ENCODE peak calls at places on chromosomes 11 and 22, in seven cellular contexts. One of them, this sample, is unnamed.

GRCh38 chr22:44550666-44551491 is 52.8 kb upstream of the RTL6 start:
- DNase-seq in HepG2: no peak
- DNase-seq in H1: no peak
- DNase-seq in HCT116: no peak
- DNase-seq in SK-N-SH: no peak
- DNase-seq in GM12878: peak; percentile 9
- DNase-seq in K562: no peak
- DNase-seq in this sample: no peak

GRCh38 chr11:64959498-64959897 is 12.4 kb downstream of the MAJIN start:
- DNase-seq in HepG2: no peak
- DNase-seq in H1: no peak
- DNase-seq in HCT116: no peak
- DNase-seq in SK-N-SH: no peak
- DNase-seq in GM12878: no peak
- DNase-seq in K562: no peak
- DNase-seq in this sample: no peak

GRCh38 chr11:125069008-125069407 is 5.9 kb downstream of the SLC37A2 start:
- DNase-seq in HepG2: no peak
- DNase-seq in H1: no peak
- DNase-seq in HCT116: no peak
- DNase-seq in SK-N-SH: no peak
- DNase-seq in GM12878: no peak
- DNase-seq in K562: peak; percentile 71
- DNase-seq in this sample: no peak

GRCh38 chr11:417652-418342 is 3.0 kb upstream of the SIGIRR start:
- DNase-seq in HepG2: no peak
- DNase-seq in H1: no peak
- DNase-seq in HCT116: no peak
- DNase-seq in SK-N-SH: no peak
- DNase-seq in GM12878: no peak
- DNase-seq in K562: no peak
- DNase-seq in this sample: peak; percentile 42

GRCh38 chr11:66970808-66971442 is 4.2 kb upstream of the C11orf86 start:
- DNase-seq in HepG2: peak; percentile 95
- DNase-seq in H1: no peak
- DNase-seq in HCT116: peak; percentile 89
- DNase-seq in SK-N-SH: peak; percentile 8
- DNase-seq in GM12878: no peak
- DNase-seq in K562: peak; percentile 47
- DNase-seq in this sample: no peak

GRCh38 chr22:31347251-31348008 is 1.3 kb upstream of the PATZ1 start:
- DNase-seq in HepG2: peak; percentile 64
- DNase-seq in H1: peak; percentile 81
- DNase-seq in HCT116: peak; percentile 50
- DNase-seq in SK-N-SH: peak; percentile 73
- DNase-seq in GM12878: no peak
- DNase-seq in K562: no peak
- DNase-seq in this sample: peak; percentile 33

GRCh38 chr11:15288801-15289342 is 174.1 kb downstream of the INSC start:
- DNase-seq in HepG2: no peak
- DNase-seq in H1: no peak
- DNase-seq in HCT116: no peak
- DNase-seq in SK-N-SH: peak; percentile 22
- DNase-seq in GM12878: no peak
- DNase-seq in K562: no peak
- DNase-seq in this sample: peak; percentile 61

GRCh38 chr11:6505577-6506240 is 8.6 kb downstream of the DNHD1 start:
- DNase-seq in HepG2: peak; percentile 25
- DNase-seq in H1: no peak
- DNase-seq in HCT116: peak; percentile 40
- DNase-seq in SK-N-SH: peak; percentile 62
- DNase-seq in GM12878: no peak
- DNase-seq in K562: peak; percentile 53
- DNase-seq in this sample: peak; percentile 57

GRCh38 chr11:122882189-122882808 is at the start of gene JHY:
- DNase-seq in HepG2: no peak
- DNase-seq in H1: no peak
- DNase-seq in HCT116: no peak
- DNase-seq in SK-N-SH: no peak
- DNase-seq in GM12878: no peak
- DNase-seq in K562: no peak
- DNase-seq in this sample: no peak

GRCh38 chr22:27019827-27020226 is 362.4 kb downstream of the MIAT start:
- DNase-seq in HepG2: no peak
- DNase-seq in H1: no peak
- DNase-seq in HCT116: no peak
- DNase-seq in SK-N-SH: no peak
- DNase-seq in GM12878: no peak
- DNase-seq in K562: no peak
- DNase-seq in this sample: no peak

GRCh38 chr11:76762867-76763572 is 20.1 kb upstream of the TSKU start:
- DNase-seq in HepG2: no peak
- DNase-seq in H1: no peak
- DNase-seq in HCT116: no peak
- DNase-seq in SK-N-SH: no peak
- DNase-seq in GM12878: no peak
- DNase-seq in K562: no peak
- DNase-seq in this sample: no peak

GRCh38 chr22:38959574-38959973 is 2.2 kb downstream of the APOBEC3A start:
- DNase-seq in HepG2: no peak
- DNase-seq in H1: no peak
- DNase-seq in HCT116: no peak
- DNase-seq in SK-N-SH: no peak
- DNase-seq in GM12878: no peak
- DNase-seq in K562: no peak
- DNase-seq in this sample: no peak

GRCh38 chr22:45756558-45756957 is 84.9 kb downstream of the ATXN10 start:
- DNase-seq in HepG2: no peak
- DNase-seq in H1: no peak
- DNase-seq in HCT116: no peak
- DNase-seq in SK-N-SH: no peak
- DNase-seq in GM12878: no peak
- DNase-seq in K562: no peak
- DNase-seq in this sample: no peak

GRCh38 chr11:12003815-12004214 is 4.6 kb downstream of the DKK3 start:
- DNase-seq in HepG2: no peak
- DNase-seq in H1: no peak
- DNase-seq in HCT116: no peak
- DNase-seq in SK-N-SH: no peak
- DNase-seq in GM12878: no peak
- DNase-seq in K562: no peak
- DNase-seq in this sample: no peak

GRCh38 chr22:19291580-19292261 is at the start of gene CLTCL1:
- DNase-seq in HepG2: peak; percentile 46
- DNase-seq in H1: peak; percentile 92
- DNase-seq in HCT116: peak; percentile 38
- DNase-seq in SK-N-SH: peak; percentile 100
- DNase-seq in GM12878: peak; percentile 21
- DNase-seq in K562: peak; percentile 94
- DNase-seq in this sample: peak; percentile 66

GRCh38 chr11:17532814-17533213 is 11.4 kb downstream of the USH1C start:
- DNase-seq in HepG2: peak; percentile 12
- DNase-seq in H1: no peak
- DNase-seq in HCT116: no peak
- DNase-seq in SK-N-SH: no peak
- DNase-seq in GM12878: no peak
- DNase-seq in K562: no peak
- DNase-seq in this sample: no peak

GRCh38 chr11:35173011-35173511 is 34.1 kb downstream of the CD44 start:
- DNase-seq in HepG2: peak; percentile 38
- DNase-seq in H1: no peak
- DNase-seq in HCT116: no peak
- DNase-seq in SK-N-SH: no peak
- DNase-seq in GM12878: peak; percentile 35
- DNase-seq in K562: no peak
- DNase-seq in this sample: no peak

GRCh38 chr22:47169801-47170140 is 407.3 kb downstream of the TBC1D22A start:
- DNase-seq in HepG2: no peak
- DNase-seq in H1: no peak
- DNase-seq in HCT116: no peak
- DNase-seq in SK-N-SH: no peak
- DNase-seq in GM12878: no peak
- DNase-seq in K562: no peak
- DNase-seq in this sample: no peak

GRCh38 chr11:65764434-65764833 is 16.3 kb downstream of the AP5B1 start:
- DNase-seq in HepG2: peak; percentile 48
- DNase-seq in H1: no peak
- DNase-seq in HCT116: no peak
- DNase-seq in SK-N-SH: no peak
- DNase-seq in GM12878: no peak
- DNase-seq in K562: no peak
- DNase-seq in this sample: no peak

GRCh38 chr11:26490546-26490945 is 81.5 kb downstream of the MUC15 start:
- DNase-seq in HepG2: no peak
- DNase-seq in H1: no peak
- DNase-seq in HCT116: no peak
- DNase-seq in SK-N-SH: no peak
- DNase-seq in GM12878: no peak
- DNase-seq in K562: no peak
- DNase-seq in this sample: no peak
- TF ChIP-seq JUND in HepG2: no peak
- TF ChIP-seq JUND in H1: no peak
- TF ChIP-seq JUND in HCT116: no peak
- TF ChIP-seq JUND in SK-N-SH: no peak
- TF ChIP-seq JUND in GM12878: no peak
- TF ChIP-seq JUND in K562: no peak
- TF ChIP-seq JUND in this sample: no peak

GRCh38 chr11:119047205-119047604 is 9.8 kb downstream of the HYOU1 start:
- DNase-seq in HepG2: no peak
- DNase-seq in H1: no peak
- DNase-seq in HCT116: no peak
- DNase-seq in SK-N-SH: no peak
- DNase-seq in GM12878: no peak
- DNase-seq in K562: no peak
- DNase-seq in this sample: no peak

GRCh38 chr11:119048644-119049043 is 8.4 kb downstream of the HYOU1 start:
- DNase-seq in HepG2: no peak
- DNase-seq in H1: no peak
- DNase-seq in HCT116: no peak
- DNase-seq in SK-N-SH: no peak
- DNase-seq in GM12878: no peak
- DNase-seq in K562: no peak
- DNase-seq in this sample: no peak

GRCh38 chr11:119051440-119052162 is 5.4 kb downstream of the HYOU1 start:
- DNase-seq in HepG2: no peak
- DNase-seq in H1: no peak
- DNase-seq in HCT116: no peak
- DNase-seq in SK-N-SH: no peak
- DNase-seq in GM12878: peak; percentile 51
- DNase-seq in K562: no peak
- DNase-seq in this sample: no peak

GRCh38 chr11:119046489-119046888 is 10.5 kb downstream of the HYOU1 start:
- DNase-seq in HepG2: no peak
- DNase-seq in H1: no peak
- DNase-seq in HCT116: no peak
- DNase-seq in SK-N-SH: no peak
- DNase-seq in GM12878: no peak
- DNase-seq in K562: no peak
- DNase-seq in this sample: no peak

DNA sequence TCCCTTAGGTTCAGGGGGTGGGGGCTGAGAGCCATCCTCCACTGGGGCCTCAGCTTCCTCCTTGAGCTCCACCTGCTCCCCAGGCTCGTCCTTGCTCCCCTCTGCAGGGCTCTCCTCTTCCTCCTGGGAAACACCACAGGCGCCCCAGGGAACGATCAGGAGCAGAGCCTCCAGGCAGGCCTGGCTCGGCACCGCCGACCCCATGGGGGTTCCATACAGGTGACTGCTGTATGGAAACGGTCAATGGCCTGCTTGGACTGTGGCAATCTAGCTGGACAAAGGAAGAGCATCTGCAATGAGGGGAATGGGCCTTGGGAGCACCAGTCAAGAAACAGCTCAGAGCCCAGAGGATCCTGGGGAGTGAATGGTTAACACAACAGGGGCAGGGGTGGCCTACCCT is 7.9 kb downstream of the HYOU1 start:
- DNase-seq in HepG2: no peak
- DNase-seq in H1: no peak
- DNase-seq in HCT116: no peak
- DNase-seq in SK-N-SH: no peak
- DNase-seq in GM12878: no peak
- DNase-seq in K562: no peak
- DNase-seq in this sample: no peak
- TF ChIP-seq JUND in HepG2: no peak
- TF ChIP-seq JUND in H1: no peak
- TF ChIP-seq JUND in HCT116: no peak
- TF ChIP-seq JUND in SK-N-SH: no peak
- TF ChIP-seq JUND in GM12878: no peak
- TF ChIP-seq JUND in K562: no peak
- TF ChIP-seq JUND in this sample: no peak

DNA sequence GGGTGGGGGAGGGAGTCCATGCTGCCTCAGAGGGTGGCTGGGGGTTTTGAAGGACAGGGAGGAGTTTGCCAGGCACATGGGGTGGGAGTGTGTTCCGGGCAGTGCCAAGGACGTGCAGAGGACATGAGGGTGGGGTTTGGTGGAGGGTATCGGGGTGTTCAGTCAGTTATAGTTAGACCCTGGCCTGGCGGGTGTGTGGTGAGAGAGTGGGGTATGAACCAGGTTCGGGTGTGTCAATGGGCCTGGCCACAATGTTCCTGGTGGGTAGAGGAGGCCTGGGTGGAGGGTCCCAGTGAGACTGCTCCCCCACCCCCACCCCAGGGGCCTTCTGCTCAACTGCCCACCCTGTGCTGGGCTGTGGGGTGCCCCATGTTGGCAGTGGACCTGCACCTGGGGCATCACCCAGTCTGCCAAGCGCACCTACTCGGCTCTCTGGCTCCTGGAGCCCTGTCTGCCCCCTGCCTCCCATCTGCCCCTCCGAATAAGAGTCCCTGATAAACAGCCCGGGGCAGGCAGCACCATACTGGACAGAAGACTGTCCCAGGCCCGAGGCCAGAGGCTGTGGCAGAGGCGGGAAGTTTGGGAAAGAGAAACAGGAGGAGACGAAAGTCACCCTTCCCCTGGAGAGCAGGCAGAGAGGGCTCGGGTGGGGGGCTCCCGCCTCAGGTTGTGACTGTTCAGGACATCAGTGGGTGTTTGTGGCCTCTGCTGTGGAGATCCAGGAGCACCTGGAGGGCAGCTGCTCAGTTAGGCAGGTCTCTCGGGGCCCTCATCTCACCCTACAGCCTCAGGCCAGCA is 4.1 kb downstream of the PIM3 start:
- DNase-seq in HepG2: no peak
- DNase-seq in H1: peak; percentile 51
- DNase-seq in HCT116: no peak
- DNase-seq in SK-N-SH: peak; percentile 10
- DNase-seq in GM12878: no peak
- DNase-seq in K562: no peak
- DNase-seq in this sample: no peak
- TF ChIP-seq JUND in HepG2: no peak
- TF ChIP-seq JUND in H1: no peak
- TF ChIP-seq JUND in HCT116: no peak
- TF ChIP-seq JUND in SK-N-SH: no peak
- TF ChIP-seq JUND in GM12878: no peak
- TF ChIP-seq JUND in K562: no peak
- TF ChIP-seq JUND in this sample: no peak

DNA sequence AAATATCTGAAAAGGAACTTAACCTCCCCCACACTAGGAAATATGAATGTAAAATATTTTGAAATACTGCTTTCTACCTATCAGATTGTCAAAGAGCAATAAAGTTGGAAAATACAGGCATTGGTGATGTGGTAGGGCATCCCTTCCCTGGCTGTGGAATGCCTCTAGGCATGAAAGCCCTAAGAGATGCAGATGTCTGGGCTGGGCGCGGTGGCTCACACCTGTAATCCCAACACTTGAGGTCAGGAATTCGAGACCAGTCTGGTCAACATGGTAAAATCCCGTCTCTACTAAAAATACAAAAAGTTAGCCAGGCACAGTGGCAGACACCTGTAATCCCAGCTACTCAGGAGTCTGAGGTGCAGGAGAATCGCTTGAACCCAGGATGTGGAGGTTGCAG is 22.0 kb downstream of the ARAP1 start:
- DNase-seq in HepG2: no peak
- DNase-seq in H1: no peak
- DNase-seq in HCT116: no peak
- DNase-seq in SK-N-SH: no peak
- DNase-seq in GM12878: no peak
- DNase-seq in K562: no peak
- DNase-seq in this sample: no peak
- TF ChIP-seq JUND in HepG2: no peak
- TF ChIP-seq JUND in H1: no peak
- TF ChIP-seq JUND in HCT116: no peak
- TF ChIP-seq JUND in SK-N-SH: no peak
- TF ChIP-seq JUND in GM12878: no peak
- TF ChIP-seq JUND in K562: no peak
- TF ChIP-seq JUND in this sample: no peak